ENCODE peak calls at places on chromosomes 5 and 9, in five cellular contexts. V is mesothelial cell of epicardium, O is HFFc6, Y is COR-L47, F is foreskin fibroblast. J is an unnamed sample.

GRCh38 chr5:59357421-59357977 is 536.0 kb downstream of the PDE4D start:
- DNase-seq in Y (no peak), V (no peak), O (no peak), F (no peak), J (peak)

GRCh38 chr5:159178978-159179377 is 30.4 kb downstream of the RNF145 start:
- DNase-seq in F (peak), Y (no peak), V (no peak), O (peak), J (peak)

GRCh38 chr9:3028535-3028934 is 184.6 kb upstream of the PUM3 start:
- DNase-seq in O (no peak), Y (peak), F (no peak), V (no peak), J (peak)

GRCh38 chr9:89601306-89601705 is 3.5 kb upstream of the GADD45G start:
- DNase-seq in F (no peak), Y (no peak), V (no peak), O (no peak), J (no peak)

GRCh38 chr5:92548351-92548750 is 1032.7 kb downstream of the NR2F1-AS1 start:
- DNase-seq in F (peak), O (no peak), V (no peak), Y (no peak), J (peak)

GRCh38 chr9:35267716-35268115 is 105.9 kb downstream of the UNC13B start:
- DNase-seq in V (no peak), O (peak), F (no peak), Y (no peak), J (no peak)

GRCh38 chr5:39437469-39437868 is 12.7 kb upstream of the DAB2 start:
- DNase-seq in V (no peak), O (no peak), Y (no peak), F (no peak), J (peak)

GRCh38 chr5:16809816-16810502 is 126.1 kb downstream of the MYO10 start:
- DNase-seq in V (no peak), Y (no peak), F (peak), O (peak), J (peak)

GRCh38 chr5:106376522-106376921 is 1294.2 kb downstream of the EFNA5 start:
- DNase-seq in V (no peak), O (no peak), F (peak), Y (no peak), J (peak)

GRCh38 chr9:88481933-88482332 is 53.0 kb upstream of the NXNL2 start:
- DNase-seq in Y (no peak), O (no peak), V (no peak), F (no peak), J (no peak)

GRCh38 chr9:120559546-120559945 is 20.4 kb downstream of the CDK5RAP2 start:
- DNase-seq in V (no peak), O (no peak), Y (no peak), F (no peak), J (no peak)

GRCh38 chr9:137049544-137050449 is 3.8 kb upstream of the NPDC1 start:
- DNase-seq in F (no peak), V (no peak), Y (peak), O (no peak), J (peak)

GRCh38 chr9:91714874-91715615 is 235.0 kb downstream of the ROR2 start:
- DNase-seq in V (no peak), O (no peak), F (no peak), Y (no peak), J (no peak)

GRCh38 chr5:142425286-142426065 is 100.7 kb upstream of the SPRY4 start:
- DNase-seq in Y (no peak), O (no peak), V (no peak), F (peak), J (no peak)

GRCh38 chr5:74903165-74903787 is 37.1 kb upstream of the FAM169A start:
- DNase-seq in O (no peak), F (no peak), Y (peak), V (no peak), J (peak)

GRCh38 chr5:135462304-135462703 is 10.2 kb upstream of the TIFAB start:
- DNase-seq in F (no peak), V (no peak), O (no peak), Y (peak), J (peak)

GRCh38 chr9:114691046-114691955 is 9.3 kb upstream of the TEX48 start:
- DNase-seq in O (peak), F (peak), Y (no peak), V (no peak), J (peak)

GRCh38 chr5:175501759-175502158 is 23.4 kb downstream of the SFXN1 start:
- DNase-seq in O (no peak), Y (no peak), V (no peak), F (no peak), J (no peak)

GRCh38 chr9:135885100-135885853 is 22.1 kb downstream of the CAMSAP1 start:
- DNase-seq in O (no peak), F (no peak), Y (no peak), V (no peak), J (peak)

GRCh38 chr5:53922508-53923498 is 362.4 kb downstream of the NDUFS4 start:
- DNase-seq in O (no peak), Y (no peak), V (no peak), F (no peak), J (no peak)

GRCh38 chr9:27549196-27549737 is 19.7 kb upstream of the MOB3B start:
- DNase-seq in F (peak), V (no peak), O (no peak), Y (no peak), J (no peak)

GRCh38 chr9:33623658-33624586 is 99.9 kb downstream of the ANKRD18B start:
- DNase-seq in V (no peak), Y (peak), F (peak), O (peak), J (peak)

GRCh38 chr5:39501403-39501802 is 76.6 kb upstream of the DAB2 start:
- DNase-seq in F (peak), Y (no peak), O (peak), V (no peak), J (peak)

GRCh38 chr9:98861881-98862501 is 54.5 kb downstream of the GALNT12 start:
- DNase-seq in V (no peak), O (peak), Y (no peak), F (peak), J (peak)

GRCh38 chr5:123199527-123199926 is 110.5 kb downstream of the PRDM6 start:
- DNase-seq in V (no peak), F (no peak), Y (no peak), O (no peak), J (no peak)

GRCh38 chr5:34721359-34721758 is 65.2 kb downstream of the RAI14 start:
- DNase-seq in F (no peak), V (no peak), O (no peak), Y (no peak), J (no peak)

GRCh38 chr9:117828466-117828865 is 124.3 kb downstream of the TLR4 start:
- DNase-seq in V (no peak), O (no peak), F (no peak), Y (no peak), J (no peak)

GRCh38 chr5:28862137-28862859 is 1823.9 kb upstream of the CDH9 start:
- DNase-seq in F (no peak), O (no peak), V (no peak), Y (peak), J (no peak)

GRCh38 chr9:37390759-37391158 is 31.7 kb upstream of the GRHPR start:
- DNase-seq in Y (no peak), F (no peak), O (no peak), V (no peak), J (peak)

GRCh38 chr5:89003563-89004036 is 120.6 kb upstream of the MEF2C start:
- DNase-seq in F (no peak), Y (no peak), O (no peak), V (no peak), J (no peak)

GRCh38 chr5:76612942-76613341 is 10.3 kb downstream of the F2RL2 start:
- DNase-seq in O (no peak), F (no peak), Y (no peak), V (no peak), J (no peak)

GRCh38 chr5:81305783-81306182 is 4.4 kb downstream of the ZCCHC9 start:
- DNase-seq in F (no peak), Y (no peak), V (no peak), O (no peak), J (no peak)

GRCh38 chr5:54090495-54091084 is 219.8 kb downstream of the ARL15 start:
- DNase-seq in F (peak), O (peak), V (no peak), Y (no peak), J (peak)

GRCh38 chr9:18018241-18018640 is 439.4 kb downstream of the SH3GL2 start:
- DNase-seq in V (no peak), O (no peak), F (no peak), Y (no peak), J (no peak)

GRCh38 chr9:115671236-115671770 is 482.3 kb upstream of the PAPPA start:
- DNase-seq in Y (no peak), O (no peak), V (no peak), F (peak), J (peak)

GRCh38 chr5:173397531-173397930 is 69.3 kb upstream of the STC2 start:
- DNase-seq in F (no peak), V (no peak), O (no peak), Y (no peak), J (no peak)

GRCh38 chr5:52481851-52482250 is 305.9 kb upstream of the ITGA1 start:
- DNase-seq in O (no peak), V (no peak), F (no peak), Y (no peak), J (no peak)

GRCh38 chr5:152501294-152501693 is 96.2 kb upstream of the NMUR2 start:
- DNase-seq in F (no peak), Y (no peak), V (no peak), O (no peak), J (no peak)